ENCODE peak calls at places on chromosomes 1 and 21, in four cellular contexts. M, P, Z and A are unnamed samples.

GRCh38 chr1:64038965-64039926 is 164.2 kb upstream of the UBE2U start:
- DNase-seq in M (peak; percentile 95), P (peak; percentile 98), Z (no peak), A (peak; percentile 95)

GRCh38 chr1:110719908-110720307 is 45.2 kb upstream of the KCNA3 start:
- DNase-seq in M (no peak), P (no peak), Z (no peak), A (no peak)

GRCh38 chr1:94621392-94621791 is 79.8 kb upstream of the F3 start:
- DNase-seq in M (no peak), P (no peak), Z (no peak), A (no peak)

GRCh38 chr21:18373631-18374030 is 30.0 kb downstream of the TMPRSS15 start:
- DNase-seq in M (no peak), P (no peak), Z (no peak), A (no peak)

GRCh38 chr1:179141592-179142244 is 59.8 kb downstream of the TOR3A start:
- DNase-seq in M (peak; percentile 70), P (peak; percentile 83), Z (no peak), A (peak; percentile 80)

GRCh38 chr1:47838562-47839459 is 158.4 kb downstream of the TRABD2B start:
- DNase-seq in M (no peak), P (no peak), Z (no peak), A (no peak)

GRCh38 chr21:19130379-19131028 is 726.9 kb upstream of the TMPRSS15 start:
- DNase-seq in M (no peak), P (no peak), Z (no peak), A (no peak)

GRCh38 chr1:184825571-184825970 is 70.9 kb upstream of the EDEM3 start:
- DNase-seq in M (no peak), P (no peak), Z (no peak), A (no peak)

GRCh38 chr1:180971273-180971997 is 51.2 kb downstream of the STX6 start:
- DNase-seq in M (no peak), P (no peak), Z (no peak), A (no peak)

GRCh38 chr21:14957836-14958235 is 107.0 kb downstream of the NRIP1 start:
- DNase-seq in M (no peak), P (no peak), Z (no peak), A (peak; percentile 12)

GRCh38 chr1:157274698-157275534 is 136.7 kb upstream of the ETV3 start:
- DNase-seq in M (peak; percentile 18), P (peak; percentile 63), Z (no peak), A (peak; percentile 55)

GRCh38 chr1:115796897-115797296 is 28.4 kb upstream of the CASQ2 start:
- DNase-seq in M (no peak), P (no peak), Z (no peak), A (no peak)

GRCh38 chr1:51070011-51070410 is 32.0 kb upstream of the C1orf185 start:
- DNase-seq in M (no peak), P (no peak), Z (no peak), A (no peak)

GRCh38 chr1:114341886-114342285 is 169.1 kb downstream of the TRIM33 start:
- DNase-seq in M (no peak), P (no peak), Z (no peak), A (no peak)

GRCh38 chr1:112002525-112002924 is 13.1 kb upstream of the KCND3 start:
- DNase-seq in M (no peak), P (no peak), Z (no peak), A (no peak)

GRCh38 chr1:10755977-10756521 is 40.4 kb downstream of the CASZ1 start:
- DNase-seq in M (peak; percentile 50), P (peak; percentile 39), Z (no peak), A (peak; percentile 32)

GRCh38 chr1:167627865-167628641 is 2.0 kb upstream of the RCSD1 start:
- DNase-seq in M (no peak), P (no peak), Z (no peak), A (no peak)

GRCh38 chr1:220918285-220918951 is 39.2 kb downstream of the HLX start:
- DNase-seq in M (no peak), P (no peak), Z (no peak), A (no peak)

GRCh38 chr1:160993544-160993943 is 27.4 kb downstream of the F11R start:
- DNase-seq in M (peak; percentile 91), P (peak; percentile 88), Z (no peak), A (peak; percentile 86)

GRCh38 chr1:203176744-203177460 is 1.3 kb upstream of the MYBPH start:
- DNase-seq in M (no peak), P (no peak), Z (no peak), A (no peak)

GRCh38 chr21:38805282-38806152 is at the start of gene ETS2:
- DNase-seq in M (peak; percentile 99), P (peak; percentile 97), Z (peak; percentile 73), A (peak; percentile 87)

GRCh38 chr1:35475356-35475755 is 81.8 kb downstream of the KIAA0319L start:
- DNase-seq in M (peak; percentile 24), P (peak; percentile 31), Z (no peak), A (peak; percentile 24)

GRCh38 chr21:43361493-43362296 is 65.2 kb downstream of the SIK1 start:
- DNase-seq in M (no peak), P (no peak), Z (no peak), A (peak; percentile 82)

GRCh38 chr1:224042557-224043118 is 71.3 kb upstream of the FBXO28 start:
- DNase-seq in M (no peak), P (no peak), Z (no peak), A (no peak)

GRCh38 chr1:12195416-12195815 is 28.6 kb downstream of the TNFRSF1B start:
- DNase-seq in M (no peak), P (no peak), Z (no peak), A (no peak)

GRCh38 chr21:44647222-44647552 is 973 bp downstream of the KRTAP10-11 start:
- DNase-seq in M (no peak), P (no peak), Z (no peak), A (no peak)

GRCh38 chr1:214318356-214318755 is 37.4 kb downstream of the SMYD2 start:
- DNase-seq in M (peak; percentile 47), P (peak; percentile 24), Z (no peak), A (no peak)

GRCh38 chr1:34928865-34929496 is 469 bp downstream of the DLGAP3 start:
- DNase-seq in M (no peak), P (no peak), Z (no peak), A (no peak)

GRCh38 chr1:118101445-118101844 is 83.6 kb downstream of the SPAG17 start:
- DNase-seq in M (no peak), P (no peak), Z (no peak), A (peak; percentile 61)

GRCh38 chr1:44842763-44843655 is at the start of gene PTCH2:
- DNase-seq in M (peak; percentile 81), P (peak; percentile 67), Z (peak; percentile 86), A (peak; percentile 58)

GRCh38 chr1:77970192-77970591 is 8.7 kb downstream of the FUBP1 start:
- DNase-seq in M (no peak), P (no peak), Z (no peak), A (peak; percentile 37)
- TF ChIP-seq CTCF in M (no peak), P (no peak), Z (no peak), A (no peak)

GRCh38 chr1:85582687-85583354 is 2.3 kb downstream of the CCN1 start:
- DNase-seq in M (peak; percentile 74), P (peak; percentile 75), Z (no peak), A (peak; percentile 65)
- TF ChIP-seq CTCF in M (no peak), P (no peak), Z (no peak), A (no peak)

GRCh38 chr1:216563096-216563495 is 139.8 kb upstream of the USH2A start:
- DNase-seq in M (no peak), P (no peak), Z (no peak), A (no peak)

GRCh38 chr1:216562383-216562782 is 139.1 kb upstream of the USH2A start:
- DNase-seq in M (no peak), P (no peak), Z (no peak), A (no peak)

GRCh38 chr1:216566809-216567208 is 143.6 kb upstream of the USH2A start:
- DNase-seq in M (peak; percentile 41), P (peak; percentile 47), Z (no peak), A (peak; percentile 4)
- TF ChIP-seq CTCF in M (peak; percentile 31), P (peak; percentile 50), Z (peak; percentile 28), A (peak; percentile 37)

DNA sequence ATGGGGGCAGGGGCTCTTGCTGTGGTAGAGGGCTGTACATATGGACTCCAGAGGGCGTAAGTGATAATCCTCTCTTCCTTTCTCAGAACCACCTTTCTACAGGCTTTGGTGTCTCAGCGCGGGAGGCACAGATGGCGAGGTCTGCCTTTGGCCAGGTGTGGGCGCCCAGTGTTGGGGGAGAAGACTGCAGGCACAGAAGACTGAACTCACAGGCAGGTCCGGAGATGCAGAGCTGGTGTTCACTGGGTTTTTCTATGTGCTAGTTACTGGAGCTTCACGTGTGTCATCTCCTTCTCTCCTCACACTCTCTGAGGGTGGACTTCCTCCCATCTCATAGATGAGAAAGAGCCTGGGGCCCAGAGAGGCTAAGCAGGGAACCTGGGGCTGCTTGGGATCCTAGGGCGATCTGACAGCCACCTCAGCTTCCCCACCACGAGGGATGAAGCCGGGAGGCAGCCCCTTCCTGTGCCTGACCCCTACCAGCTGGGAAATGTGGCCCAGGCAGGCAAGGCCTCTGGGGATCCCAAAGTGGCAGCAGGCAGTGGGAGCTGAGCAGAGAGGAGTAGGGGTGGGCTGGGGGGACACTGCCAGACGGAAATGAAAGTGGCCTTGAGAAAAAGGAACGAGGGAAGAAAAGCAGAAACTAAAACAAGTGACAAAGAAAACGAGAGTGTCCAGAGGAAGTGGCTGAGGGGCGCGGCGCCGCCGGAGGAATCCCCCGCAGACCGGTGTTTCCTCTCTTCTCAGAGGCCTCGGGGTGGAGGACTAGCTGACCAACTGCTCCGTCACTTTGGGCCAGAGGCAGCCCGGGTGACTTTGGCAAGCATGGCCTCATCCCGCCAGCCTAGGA is 191.6 kb downstream of the HIVEP3 start:
- DNase-seq in M (no peak), P (no peak), Z (no peak), A (no peak)
- TF ChIP-seq CTCF in M (no peak), P (no peak), Z (no peak), A (no peak)

GRCh38 chr21:33898546-33898945 is 17.1 kb downstream of the ATP5PO start:
- DNase-seq in M (no peak), P (no peak), Z (no peak), A (peak; percentile 34)

GRCh38 chr21:33904041-33904440 is 11.6 kb downstream of the ATP5PO start:
- DNase-seq in M (no peak), P (no peak), Z (no peak), A (no peak)

GRCh38 chr21:33899199-33899598 is 16.4 kb downstream of the ATP5PO start:
- DNase-seq in M (no peak), P (peak; percentile 31), Z (no peak), A (peak; percentile 38)

GRCh38 chr21:33902349-33902748 is 13.3 kb downstream of the ATP5PO start:
- DNase-seq in M (no peak), P (no peak), Z (no peak), A (no peak)

DNA sequence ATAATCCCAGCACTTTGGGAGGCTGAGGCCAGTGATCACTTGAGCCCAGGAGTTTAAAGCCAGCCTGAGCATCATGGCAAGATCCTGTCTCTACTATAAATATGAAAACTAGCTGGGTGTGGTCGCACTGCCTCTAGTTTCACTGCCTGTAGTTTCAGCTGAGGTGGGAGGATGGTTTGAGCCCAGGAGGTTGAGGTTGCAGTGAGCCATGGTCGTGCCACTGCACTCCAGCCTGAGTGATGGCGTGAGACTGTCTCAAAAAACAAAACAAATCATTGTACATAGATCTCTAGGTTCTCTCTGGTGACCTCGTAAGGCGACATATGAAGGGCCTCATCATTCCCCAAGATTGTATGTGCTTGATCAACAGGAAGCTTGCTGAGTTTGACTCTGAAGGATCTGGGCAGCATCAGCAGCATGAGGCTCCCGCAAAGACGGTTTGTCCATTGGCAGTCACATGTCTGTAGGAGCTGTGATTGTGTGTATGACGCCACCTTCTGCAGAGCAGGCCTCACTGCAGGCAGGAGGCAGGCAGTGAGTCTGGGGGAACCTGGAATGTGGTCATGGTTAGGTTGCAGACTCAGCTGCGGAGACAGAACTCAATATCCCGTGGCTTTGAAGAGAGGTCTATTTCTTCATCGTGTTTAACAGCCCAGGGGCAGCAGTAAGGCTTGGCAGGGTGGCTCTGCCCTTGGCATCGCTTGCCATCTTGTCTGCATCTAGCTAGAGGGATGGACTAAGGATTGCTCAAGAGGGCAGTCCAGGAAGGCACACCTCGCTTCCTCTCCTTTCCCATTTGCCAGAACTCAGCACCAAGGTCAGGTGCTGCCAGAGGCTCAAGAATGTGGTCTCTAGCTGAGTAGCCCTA is 13.9 kb downstream of the ATP5PO start:
- DNase-seq in M (peak; percentile 82), P (peak; percentile 74), Z (no peak), A (peak; percentile 74)
- TF ChIP-seq CTCF in M (peak; percentile 62), P (peak; percentile 63), Z (peak; percentile 59), A (peak; percentile 79)